ENCODE peak calls at places on chromosomes 13 and 19, in five cellular contexts. T, U, N, D and A are unnamed samples.

GRCh38 chr19:485583-486236 is 10.6 kb upstream of the MADCAM1 start:
- DNase-seq in U (no peak), N (peak), D (no peak), T (no peak), A (no peak)

GRCh38 chr19:17846146-17846545 is 1.6 kb downstream of the JAK3 start:
- DNase-seq in U (no peak), D (no peak), N (no peak), T (peak), A (no peak)

GRCh38 chr19:30784850-30785459 is 412.8 kb downstream of the ZNF536 start:
- DNase-seq in U (peak), T (peak), D (no peak), N (no peak), A (no peak)

GRCh38 chr19:15457701-15458484 is 6.5 kb downstream of the RASAL3 start:
- DNase-seq in U (no peak), D (no peak), N (no peak), T (no peak), A (no peak)

GRCh38 chr13:21074601-21075302 is 13.4 kb upstream of the LATS2 start:
- DNase-seq in U (no peak), T (no peak), D (no peak), N (no peak), A (no peak)

GRCh38 chr13:39263033-39263432 is 224.8 kb downstream of the NHLRC3 start:
- DNase-seq in U (no peak), T (peak), D (no peak), N (no peak), A (no peak)

GRCh38 chr13:45367995-45368394 is 27.0 kb upstream of the TPT1 start:
- DNase-seq in D (no peak), N (no peak), U (no peak), T (no peak), A (no peak)

GRCh38 chr13:71149498-71150363 is 717.3 kb downstream of the DACH1 start:
- DNase-seq in T (no peak), U (no peak), N (no peak), D (no peak), A (no peak)

GRCh38 chr19:5806905-5807304 is 2.0 kb downstream of the NRTN start:
- DNase-seq in T (no peak), U (no peak), N (no peak), D (no peak), A (no peak)

GRCh38 chr19:35141627-35142401 is 1.2 kb upstream of the FXYD7 start:
- DNase-seq in U (no peak), T (no peak), N (peak), D (no peak), A (no peak)

GRCh38 chr19:48419158-48419920 is 25.9 kb downstream of the GRIN2D start:
- DNase-seq in U (no peak), D (no peak), N (peak), T (peak), A (no peak)

GRCh38 chr13:102131246-102131645 is 270.6 kb downstream of the FGF14 start:
- DNase-seq in D (no peak), U (no peak), N (no peak), T (no peak), A (no peak)

GRCh38 chr13:99393791-99394735 is 86.9 kb upstream of the GPR183 start:
- DNase-seq in T (no peak), U (no peak), N (no peak), D (no peak), A (no peak)

GRCh38 chr13:20461481-20461859 is 64.2 kb downstream of the CRYL1 start:
- DNase-seq in T (no peak), U (no peak), D (no peak), N (no peak), A (no peak)

GRCh38 chr13:51759240-51759639 is 44.7 kb downstream of the DHRS12 start:
- DNase-seq in D (no peak), U (no peak), N (no peak), T (no peak), A (no peak)

GRCh38 chr13:29497137-29497654 is 98.3 kb downstream of the SLC7A1 start:
- DNase-seq in U (peak), N (no peak), T (no peak), D (no peak), A (no peak)

GRCh38 chr13:98537306-98537705 is 39.6 kb downstream of the STK24 start:
- DNase-seq in U (no peak), D (no peak), T (no peak), N (no peak), A (no peak)

GRCh38 chr19:18433039-18433691 is 4.8 kb downstream of the ISYNA1 start:
- DNase-seq in D (no peak), T (peak), N (peak), U (no peak), A (no peak)

GRCh38 chr13:78022164-78022877 is 103.7 kb upstream of the EDNRB start:
- DNase-seq in D (no peak), U (no peak), T (peak), N (no peak), A (no peak)

GRCh38 chr13:32428581-32429072 is 697 bp upstream of the N4BP2L1 start:
- DNase-seq in U (no peak), N (no peak), T (no peak), D (no peak), A (no peak)

GRCh38 chr13:20964904-20965303 is 62.4 kb upstream of the XPO4 start:
- DNase-seq in N (no peak), U (no peak), D (no peak), T (no peak), A (no peak)

GRCh38 chr13:29589234-29589633 is 6.3 kb downstream of the SLC7A1 start:
- DNase-seq in N (no peak), T (no peak), U (no peak), D (no peak), A (no peak)

GRCh38 chr13:44867825-44868224 is 121.4 kb downstream of the NUFIP1 start:
- DNase-seq in D (no peak), N (no peak), T (no peak), U (no peak), A (peak)

GRCh38 chr19:40523322-40524047 is 53.2 kb upstream of the SHKBP1 start:
- DNase-seq in D (no peak), T (peak), U (peak), N (peak), A (no peak)

GRCh38 chr13:28340272-28340793 is 154.6 kb downstream of the FLT1 start:
- DNase-seq in N (no peak), U (no peak), T (no peak), D (no peak), A (no peak)

GRCh38 chr19:12784394-12784870 is 6.9 kb upstream of the JUNB start:
- DNase-seq in T (peak), N (no peak), U (no peak), D (no peak), A (no peak)

GRCh38 chr13:28655566-28655965 is 3.4 kb upstream of the POMP start:
- DNase-seq in T (no peak), D (no peak), U (no peak), N (no peak), A (no peak)

GRCh38 chr13:113355621-113356020 is 8.3 kb downstream of the GRTP1 start:
- DNase-seq in D (no peak), U (no peak), N (no peak), T (no peak), A (no peak)

GRCh38 chr13:21894703-21895699 is 224.1 kb downstream of the FGF9 start:
- DNase-seq in U (no peak), T (no peak), D (no peak), N (no peak), A (no peak)

GRCh38 chr13:105441406-105441805 is 1094.1 kb downstream of the EFNB2 start:
- DNase-seq in U (no peak), D (no peak), N (no peak), T (no peak), A (no peak)

GRCh38 chr13:79457948-79458347 is 23.0 kb upstream of the NDFIP2 start:
- DNase-seq in D (no peak), U (no peak), T (no peak), N (no peak), A (no peak)

GRCh38 chr19:46931197-46931596 is 70.4 kb downstream of the ARHGAP35 start:
- DNase-seq in N (no peak), U (no peak), T (no peak), D (no peak), A (no peak)

GRCh38 chr13:84400711-84401110 is 518.4 kb upstream of the SLITRK1 start:
- DNase-seq in T (no peak), N (no peak), D (no peak), U (no peak), A (no peak)

GRCh38 chr13:111476197-111476596 is 155.8 kb downstream of the TEX29 start:
- DNase-seq in U (no peak), D (no peak), T (no peak), N (no peak), A (peak)

GRCh38 chr19:56099638-56100539 is 21.2 kb downstream of the ZNF787 start:
- DNase-seq in U (peak), T (no peak), D (no peak), N (peak), A (no peak)